ENCODE peak calls at places on chromosomes 6 and 20, in six cellular contexts. K, S, V, T, F and C are unnamed samples.

GRCh38 chr6:92044312-92044711 is 1375.0 kb downstream of the EPHA7 start:
- DNase-seq in S (no peak), T (no peak), K (no peak), V (no peak), F (no peak), C (no peak)

GRCh38 chr6:109595998-109596397 is 95.0 kb downstream of the AK9 start:
- DNase-seq in T (no peak), K (peak), F (peak), V (no peak), S (peak), C (no peak)

GRCh38 chr6:170265655-170266054 is 25.2 kb downstream of the DLL1 start:
- DNase-seq in V (peak), S (no peak), T (no peak), K (no peak), F (peak), C (peak)

GRCh38 chr20:50834599-50835005 is 39.7 kb downstream of the BCAS4 start:
- DNase-seq in F (no peak), S (no peak), V (no peak), K (peak), T (no peak), C (no peak)

GRCh38 chr6:30493643-30494250 is 4.4 kb downstream of the HLA-E start:
- DNase-seq in K (no peak), T (no peak), S (no peak), V (no peak), F (no peak), C (no peak)

GRCh38 chr6:74596586-74596985 is 609.3 kb downstream of the COL12A1 start:
- DNase-seq in K (no peak), T (no peak), F (no peak), S (no peak), V (no peak), C (no peak)

GRCh38 chr6:75602164-75602896 is 650 bp downstream of the SENP6 start:
- DNase-seq in S (no peak), T (peak), K (peak), V (peak), F (peak), C (peak)

GRCh38 chr6:113920663-113921267 is 50.2 kb downstream of the HDAC2 start:
- DNase-seq in K (no peak), F (no peak), V (no peak), T (no peak), S (no peak), C (no peak)

GRCh38 chr6:148530394-148530923 is 187.8 kb downstream of the SASH1 start:
- DNase-seq in S (peak), T (peak), V (no peak), F (no peak), K (peak), C (no peak)

GRCh38 chr20:33984320-33984719 is 9.4 kb upstream of the RALY start:
- DNase-seq in F (no peak), T (no peak), S (no peak), K (no peak), V (no peak), C (no peak)
- TF ChIP-seq CTCF in F (no peak), T (no peak), S (no peak), K (no peak), V (no peak), C (no peak)

DNA sequence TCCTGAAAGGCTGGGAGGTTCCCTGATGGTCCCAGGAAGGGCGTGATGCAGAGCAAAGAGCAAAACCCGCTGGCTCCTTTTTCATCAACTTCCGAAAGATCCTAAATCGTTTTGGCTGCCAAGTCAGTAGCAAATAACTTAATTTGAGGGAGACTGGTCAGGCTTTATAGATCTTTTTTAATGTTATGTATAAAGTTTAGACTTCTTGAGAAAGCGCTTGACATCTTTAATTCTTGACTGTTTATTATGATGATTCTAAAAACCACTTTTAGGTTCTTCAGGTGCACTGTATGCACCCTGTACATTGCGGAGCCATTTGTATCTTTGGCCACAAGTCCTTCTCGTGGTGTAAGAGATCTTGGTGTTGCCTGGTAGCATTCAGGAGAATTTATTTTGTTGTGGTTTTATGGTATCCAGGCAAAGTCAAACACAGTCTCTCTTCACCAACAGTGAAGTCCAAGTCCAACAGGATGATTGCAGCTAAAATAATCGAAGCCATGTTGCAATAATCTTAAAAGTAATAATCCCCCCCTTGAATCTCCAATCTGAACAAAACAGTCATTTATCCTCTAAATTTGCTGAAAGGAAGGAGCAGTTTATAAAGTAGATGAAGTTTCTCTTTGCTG is 373 bp upstream of the SYNE1 start:
- DNase-seq in S (no peak), F (no peak), V (no peak), T (no peak), K (peak), C (no peak)
- H3K27ac ChIP-seq in S (no peak), F (no peak), V (peak), T (no peak), K (peak), C (peak)

DNA sequence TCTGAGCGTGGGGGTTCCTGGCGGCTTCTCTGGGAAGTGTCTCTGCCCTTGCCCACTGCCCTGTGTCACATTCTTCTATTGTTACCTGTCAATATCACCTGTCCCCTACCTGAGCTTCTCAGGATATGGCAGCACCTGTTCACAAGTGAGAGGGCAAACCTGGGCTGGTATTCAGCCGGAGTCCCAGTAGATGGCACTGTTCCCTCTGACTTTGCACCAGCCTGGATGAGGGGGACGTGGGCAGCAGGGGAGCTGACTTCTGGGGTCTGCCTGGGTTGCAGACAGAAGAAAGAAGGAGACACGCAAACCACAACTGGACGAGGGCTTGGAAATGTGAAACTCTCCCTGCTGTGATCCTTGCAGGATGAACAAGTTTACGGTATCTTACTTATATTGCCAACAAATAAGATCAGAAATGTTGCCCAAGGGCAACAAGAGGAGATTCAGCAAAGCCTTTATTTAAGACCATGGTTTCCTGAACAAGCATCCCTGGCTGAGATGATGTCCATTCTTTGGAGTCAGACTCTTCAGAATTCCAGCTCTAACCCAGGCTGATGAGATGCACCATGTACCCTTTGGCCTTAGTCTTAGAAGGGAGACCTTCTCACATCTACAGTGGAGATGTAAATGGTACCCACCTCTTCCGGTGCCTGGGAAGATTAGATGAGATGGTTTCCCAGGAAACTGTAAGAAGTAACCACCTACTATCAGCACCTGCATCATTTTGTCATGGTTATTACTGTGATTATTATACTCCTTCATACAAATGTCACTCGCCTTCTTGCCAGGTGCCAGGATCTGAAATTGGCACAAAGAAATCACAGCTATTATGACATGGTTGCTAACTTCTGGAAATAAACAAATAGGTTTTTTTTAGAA is 400.0 kb upstream of the CDH4 start:
- DNase-seq in K (no peak), F (no peak), T (peak), S (no peak), V (no peak), C (no peak)
- TF ChIP-seq CTCF in K (peak), F (no peak), T (no peak), S (peak), V (peak), C (peak)

GRCh38 chr6:12806811-12807210 is 90.2 kb downstream of the PHACTR1 start:
- DNase-seq in F (no peak), T (no peak), V (no peak), K (no peak), S (no peak), C (no peak)
- H3K27ac ChIP-seq in F (no peak), T (no peak), V (no peak), K (no peak), S (no peak), C (no peak)